ENCODE peak calls at places on chromosomes 2 and 18, in eight cellular contexts. C, T, N, E, Y, K, P and Q are unnamed samples.

GRCh38 chr2:28643911-28644334 is 107.7 kb upstream of the PPP1CB start:
- DNase-seq in N (no peak), Y (no peak), T (peak), E (no peak), K (peak), C (no peak), P (no peak), Q (no peak)

GRCh38 chr2:147026664-147027278 is 818.1 kb upstream of the ACVR2A start:
- DNase-seq in E (no peak), P (no peak), Y (no peak), K (peak), N (no peak), C (no peak), T (no peak), Q (no peak)

GRCh38 chr2:182062329-182062972 is 76.8 kb downstream of the PPP1R1C start:
- DNase-seq in E (no peak), K (no peak), Y (no peak), P (no peak), N (no peak), C (no peak), T (no peak), Q (no peak)

GRCh38 chr2:197883354-197884032 is 79.1 kb downstream of the PLCL1 start:
- DNase-seq in T (no peak), E (no peak), P (no peak), K (peak), Y (no peak), C (no peak), N (no peak), Q (no peak)

GRCh38 chr18:70431203-70431624 is 142.4 kb downstream of the SOCS6 start:
- DNase-seq in Y (no peak), E (no peak), K (no peak), P (no peak), N (no peak), T (no peak), C (no peak), Q (no peak)

GRCh38 chr2:201447116-201447515 is 4.1 kb downstream of the TRAK2 start:
- DNase-seq in Y (no peak), P (no peak), C (no peak), N (no peak), T (no peak), K (no peak), E (no peak), Q (no peak)

GRCh38 chr18:53134711-53135110 is 794.7 kb downstream of the DCC start:
- DNase-seq in N (no peak), K (no peak), Y (no peak), E (no peak), P (no peak), C (no peak), T (no peak), Q (no peak)

GRCh38 chr2:54176577-54176976 is 61.2 kb downstream of the ACYP2 start:
- DNase-seq in Y (peak), T (peak), E (peak), C (peak), P (peak), K (peak), N (peak), Q (peak)

GRCh38 chr18:58310517-58310916 is 266.5 kb downstream of the NEDD4L start:
- DNase-seq in P (peak), K (no peak), Y (no peak), T (peak), N (peak), C (no peak), E (peak), Q (no peak)

GRCh38 chr18:77255426-77256105 is 5.9 kb downstream of the GALR1 start:
- DNase-seq in C (no peak), T (no peak), P (no peak), K (no peak), E (no peak), N (no peak), Y (no peak), Q (no peak)

GRCh38 chr2:77296791-77297190 is 225.4 kb downstream of the LRRTM4 start:
- DNase-seq in N (no peak), Y (no peak), T (no peak), E (no peak), C (no peak), K (no peak), P (no peak), Q (no peak)

GRCh38 chr2:110167326-110167955 is 37.4 kb downstream of the NPHP1 start:
- DNase-seq in C (no peak), E (no peak), K (peak), P (no peak), T (no peak), N (no peak), Y (no peak), Q (no peak)

GRCh38 chr2:189933911-189934399 is 128.6 kb downstream of the MSTN start:
- DNase-seq in C (peak), P (no peak), T (peak), Y (no peak), E (no peak), N (no peak), K (peak), Q (no peak)